ENCODE peak calls at places on chromosomes 2 and 18, in nine cellular contexts. M is HL-60, G is tibial artery, A is foreskin fibroblast, C is esophagus squamous epithelium, B is choroid plexus epithelial cell, Z is lung, E is GM12864, Y is lower leg skin. W is an unnamed sample.
A peak's percentile ranks its signal among the peaks of the same experiment; 100 is the strongest.

GRCh38 chr2:120730053-120730439 is 5.6 kb upstream of the GLI2 start:
- DNase-seq in B (no peak), E (no peak), Z (no peak), G (peak; percentile 24), C (no peak), A (no peak), Y (no peak), M (no peak), W (no peak)

GRCh38 chr2:149365826-149366583 is 35.6 kb downstream of the LYPD6 start:
- DNase-seq in B (no peak), G (no peak), C (no peak), Y (no peak), M (no peak), Z (no peak), E (no peak), A (peak; percentile 58), W (peak; percentile 5)

GRCh38 chr2:44944102-44944951 is 2.8 kb downstream of the SIX3 start:
- DNase-seq in E (no peak), C (no peak), Z (no peak), A (no peak), G (no peak), Y (no peak), B (no peak), M (no peak), W (no peak)

GRCh38 chr2:35428548-35428947 is 927.0 kb upstream of the CRIM1 start:
- DNase-seq in G (no peak), B (peak; percentile 21), E (no peak), M (no peak), Z (no peak), Y (no peak), A (no peak), C (no peak), W (peak; percentile 7)

GRCh38 chr2:196131949-196132925 is 39.1 kb downstream of the STK17B start:
- DNase-seq in B (peak; percentile 50), M (no peak), A (peak; percentile 46), Z (no peak), E (no peak), Y (no peak), G (no peak), C (no peak), W (peak; percentile 42)

GRCh38 chr2:189254268-189254883 is 74.8 kb upstream of the COL5A2 start:
- DNase-seq in C (no peak), E (no peak), B (peak; percentile 60), Y (peak; percentile 72), G (peak; percentile 84), A (peak; percentile 90), M (no peak), Z (peak; percentile 32), W (no peak)

GRCh38 chr2:219736196-219736595 is 108.8 kb downstream of the SLC4A3 start:
- DNase-seq in A (peak; percentile 79), Y (no peak), C (no peak), M (no peak), E (peak; percentile 10), Z (no peak), G (no peak), B (peak; percentile 85), W (peak; percentile 80)

GRCh38 chr18:71583291-71583690 is 960.9 kb downstream of the CBLN2 start:
- DNase-seq in G (no peak), C (no peak), Y (no peak), E (no peak), Z (no peak), A (no peak), M (no peak), B (peak; percentile 21), W (peak; percentile 5)

GRCh38 chr2:862356-862687 is 88.3 kb upstream of the SNTG2 start:
- DNase-seq in E (no peak), M (no peak), C (no peak), Z (no peak), G (no peak), A (no peak), B (no peak), Y (no peak), W (no peak)

GRCh38 chr2:9959262-9959661 is 7.8 kb downstream of the GRHL1 start:
- DNase-seq in M (no peak), C (no peak), E (no peak), A (no peak), Z (no peak), G (no peak), Y (no peak), B (no peak), W (no peak)
- TF ChIP-seq CTCF in M (no peak), C (no peak), E (no peak), A (no peak), Z (no peak), G (no peak), Y (no peak), B (no peak), W (no peak)

GRCh38 chr2:241560181-241560882 is 1.8 kb downstream of the BOK start:
- DNase-seq in A (no peak), C (no peak), B (no peak), E (no peak), Z (no peak), M (no peak), G (no peak), Y (no peak), W (no peak)
- H3K4me3 ChIP-seq in A (peak overlapping the region; percentile 60), C (peak overlapping the region; percentile 58), B (peak overlapping the region; percentile 67), E (no peak overlapping the region), Z (no peak overlapping the region), M (no peak overlapping the region), G (peak overlapping the region; percentile 50), Y (no peak overlapping the region), W (peak overlapping the region; percentile 57)

GRCh38 chr2:106839849-106840595 is 45.9 kb downstream of the ST6GAL2 start:
- DNase-seq in A (no peak), Y (no peak), E (no peak), B (peak; percentile 18), C (no peak), Z (no peak), M (no peak), G (no peak), W (no peak)
- TF ChIP-seq CTCF in A (peak; percentile 5), Y (no peak), E (no peak), B (peak; percentile 45), C (no peak), Z (no peak), M (no peak), G (peak; percentile 30), W (peak; percentile 27)

DNA sequence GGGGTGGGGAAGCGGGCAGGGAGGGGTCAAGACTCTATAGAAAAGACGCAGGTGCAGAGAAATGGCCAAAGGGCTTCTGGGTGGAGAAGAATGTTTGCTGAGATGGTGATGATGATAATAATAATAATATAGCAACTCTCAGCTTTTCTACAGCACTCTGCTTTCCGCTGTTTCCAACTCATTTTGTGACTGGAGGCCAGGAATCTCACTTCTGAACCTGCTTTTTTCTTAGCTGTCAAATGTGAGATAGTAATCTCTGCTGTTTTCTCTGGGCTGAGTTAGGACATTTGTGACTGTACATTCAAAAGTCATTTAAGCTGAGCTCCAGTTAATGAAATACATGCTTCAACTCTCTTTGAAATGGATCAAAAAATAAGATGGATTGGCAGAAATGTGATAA is 58.4 kb downstream of the TNS1 start:
- DNase-seq in M (no peak), A (no peak), Y (no peak), G (no peak), Z (no peak), B (no peak), E (no peak), C (no peak), W (no peak)
- H3K4me3 ChIP-seq in M (no peak overlapping the region), A (no peak overlapping the region), Y (no peak overlapping the region), G (peak overlapping the region; percentile 89), Z (no peak overlapping the region), B (no peak overlapping the region), E (no peak overlapping the region), C (peak overlapping the region; percentile 58), W (no peak overlapping the region)

DNA sequence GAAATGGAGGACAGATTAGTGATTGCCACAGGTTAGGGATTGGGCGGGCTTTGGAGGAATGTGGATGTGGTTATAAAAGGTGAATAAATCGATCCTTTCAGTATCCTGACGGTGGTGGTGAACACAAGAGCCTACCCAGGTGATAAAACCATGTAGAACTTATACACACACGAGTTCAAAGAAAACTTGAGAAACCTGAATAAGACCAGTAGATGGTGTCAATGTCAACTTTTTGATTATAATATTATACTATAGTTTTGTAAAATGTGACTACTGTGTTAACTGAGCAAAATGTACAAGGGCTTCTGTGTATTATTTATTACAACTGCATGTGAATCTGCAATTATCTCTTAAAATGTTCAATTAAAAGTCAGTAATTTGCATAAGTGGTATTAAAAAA is 136.3 kb downstream of the ERBB4 start:
- DNase-seq in B (no peak), C (no peak), E (no peak), M (no peak), A (no peak), G (no peak), Z (no peak), Y (no peak), W (no peak)
- TF ChIP-seq CTCF in B (no peak), C (no peak), E (no peak), M (no peak), A (no peak), G (no peak), Z (no peak), Y (no peak), W (no peak)

GRCh38 chr2:60884795-60885194 is 3.4 kb downstream of the REL start:
- DNase-seq in E (no peak), Y (no peak), B (peak; percentile 26), A (peak; percentile 15), G (no peak), M (no peak), Z (no peak), C (no peak), W (no peak)
- H3K4me3 ChIP-seq in E (peak overlapping the region; percentile 50), Y (no peak overlapping the region), B (peak overlapping the region; percentile 9), A (no peak overlapping the region), G (no peak overlapping the region), M (peak overlapping the region; percentile 17), Z (no peak overlapping the region), C (peak overlapping the region; percentile 76), W (no peak overlapping the region)

DNA sequence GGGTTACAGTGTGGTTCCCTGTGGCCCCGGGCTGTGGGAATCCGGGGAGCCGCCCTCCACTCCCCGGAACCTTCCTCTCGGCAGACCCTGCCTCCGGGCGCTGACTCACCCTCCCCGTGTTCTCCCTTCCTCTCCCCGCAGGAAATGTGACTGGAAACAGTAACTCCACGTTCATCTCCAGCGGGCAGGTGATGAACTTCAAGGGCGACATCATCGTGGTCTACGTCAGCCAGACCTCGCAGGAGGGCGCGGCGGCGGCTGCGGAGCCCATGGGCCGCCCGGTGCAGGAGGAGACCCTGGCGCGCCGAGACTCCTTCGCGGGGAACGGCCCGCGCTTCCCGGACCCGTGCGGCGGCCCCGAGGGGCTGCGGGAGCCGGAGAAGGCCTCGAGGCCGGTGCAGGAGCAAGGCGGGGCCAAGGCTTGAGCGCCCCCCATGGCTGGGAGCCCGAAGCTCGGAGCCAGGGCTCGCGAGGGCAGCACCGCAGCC is 59.5 kb downstream of the TNFRSF11A start:
- DNase-seq in G (no peak), Y (no peak), E (no peak), C (no peak), Z (no peak), A (peak; percentile 29), M (no peak), B (peak; percentile 10), W (peak; percentile 4)
- TF ChIP-seq CTCF in G (no peak), Y (no peak), E (no peak), C (peak; percentile 4), Z (no peak), A (no peak), M (no peak), B (no peak), W (no peak)

GRCh38 chr2:238240761-238241711 is 1.2 kb upstream of the HES6 start:
- DNase-seq in B (no peak), Y (no peak), Z (no peak), A (peak; percentile 60), E (no peak), M (no peak), G (no peak), C (no peak), W (peak; percentile 44)
- H3K4me3 ChIP-seq in B (no peak overlapping the region), Y (no peak overlapping the region), Z (no peak overlapping the region), A (no peak overlapping the region), E (no peak overlapping the region), M (no peak overlapping the region), G (peak overlapping the region; percentile 59), C (peak overlapping the region; percentile 54), W (no peak overlapping the region)